ENCODE peak calls at places on chromosomes 13 and 19, in five cellular contexts. K is A549, A is uterus, S is IMR-90, F is GM12892. P is an unnamed sample.

GRCh38 chr13:26946675-26947342 is 186.2 kb upstream of the GPR12 start:
- DNase-seq in K (peak; percentile 50), F (no peak), S (peak; percentile 73), A (no peak), P (no peak)

GRCh38 chr19:46080561-46080960 is 39.8 kb upstream of the IGFL4 start:
- DNase-seq in A (peak; percentile 80), F (no peak), S (peak; percentile 92), K (no peak), P (no peak)

GRCh38 chr19:42528354-42529247 is at the start of gene CEACAM1:
- DNase-seq in K (no peak), F (peak; percentile 50), S (no peak), A (peak; percentile 21), P (no peak)

GRCh38 chr13:39956036-39956435 is 300.6 kb downstream of the COG6 start:
- DNase-seq in A (no peak), K (no peak), F (no peak), S (no peak), P (no peak)

GRCh38 chr19:14440049-14440448 is 6.9 kb downstream of the PKN1 start:
- DNase-seq in K (no peak), A (peak; percentile 31), F (peak; percentile 86), S (no peak), P (peak; percentile 78)

GRCh38 chr13:77623797-77624196 is 73.7 kb upstream of the SLAIN1 start:
- DNase-seq in A (no peak), S (no peak), F (no peak), K (no peak), P (no peak)

GRCh38 chr19:16605115-16605514 is 22.9 kb downstream of the MED26 start:
- DNase-seq in A (no peak), F (no peak), S (no peak), K (no peak), P (no peak)

GRCh38 chr13:40221460-40222201 is 444.8 kb downstream of the FOXO1 start:
- DNase-seq in S (no peak), K (no peak), F (no peak), A (peak; percentile 77), P (no peak)

GRCh38 chr13:111506621-111507020 is 186.2 kb downstream of the TEX29 start:
- DNase-seq in A (no peak), S (no peak), K (no peak), F (no peak), P (no peak)

GRCh38 chr13:114149774-114150740 is 17.6 kb upstream of the RASA3 start:
- DNase-seq in S (no peak), F (no peak), A (no peak), K (no peak), P (no peak)

GRCh38 chr19:34260771-34261173 is 6.4 kb downstream of the GARRE1 start:
- DNase-seq in F (no peak), S (peak; percentile 43), K (no peak), A (no peak), P (no peak)

GRCh38 chr13:46383383-46383782 is 3.7 kb downstream of the RUBCNL start:
- DNase-seq in A (no peak), F (no peak), K (no peak), S (no peak), P (no peak)

GRCh38 chr19:34731964-34732363 is 2.1 kb upstream of the ZNF181 start:
- DNase-seq in A (no peak), K (no peak), F (no peak), S (no peak), P (no peak)

GRCh38 chr13:113160983-113161382 is 2.5 kb downstream of the PROZ start:
- DNase-seq in A (no peak), F (no peak), S (no peak), K (no peak), P (no peak)

GRCh38 chr13:38147050-38147449 is 202.6 kb upstream of the UFM1 start:
- DNase-seq in K (no peak), S (no peak), A (no peak), F (no peak), P (no peak)

GRCh38 chr19:54448037-54448773 is 794 bp upstream of the LENG8 start:
- DNase-seq in A (peak; percentile 53), K (peak; percentile 71), F (no peak), S (peak; percentile 68), P (peak; percentile 84)

GRCh38 chr13:30334663-30335386 is 27.5 kb upstream of the KATNAL1 start:
- DNase-seq in K (peak; percentile 25), S (peak; percentile 4), A (no peak), F (no peak), P (no peak)

GRCh38 chr19:46605356-46605821 is 4.3 kb downstream of the CALM3 start:
- DNase-seq in S (no peak), A (no peak), K (no peak), F (no peak), P (peak; percentile 54)

GRCh38 chr13:78604782-78605611 is 1.6 kb upstream of the POU4F1 start:
- DNase-seq in A (no peak), K (peak; percentile 58), F (no peak), S (peak; percentile 8), P (no peak)

GRCh38 chr19:1076046-1076386 is 9.0 kb downstream of the ARHGAP45 start:
- DNase-seq in S (no peak), A (no peak), K (no peak), F (no peak), P (no peak)

GRCh38 chr13:52061587-52061986 is 37.1 kb downstream of the UTP14C start:
- DNase-seq in F (no peak), A (no peak), S (no peak), K (no peak), P (no peak)

GRCh38 chr13:51549593-51549992 is 34.7 kb upstream of the WDFY2 start:
- DNase-seq in F (no peak), K (no peak), A (no peak), S (no peak), P (no peak)

GRCh38 chr13:42894765-42895181 is 97.3 kb downstream of the EPSTI1 start:
- DNase-seq in K (no peak), A (no peak), F (no peak), S (peak; percentile 36), P (no peak)

GRCh38 chr13:96426160-96426559 is 336.3 kb downstream of the HS6ST3 start:
- DNase-seq in K (no peak), S (no peak), F (no peak), A (no peak), P (no peak)

GRCh38 chr13:88294368-88294767 is 623.2 kb downstream of the SLITRK5 start:
- DNase-seq in F (no peak), K (no peak), A (no peak), S (no peak), P (no peak)

GRCh38 chr13:74575729-74576125 is 441.5 kb upstream of the KLF12 start:
- DNase-seq in F (no peak), S (peak; percentile 33), A (peak; percentile 29), K (peak; percentile 5), P (peak; percentile 73)

GRCh38 chr19:991174-991931 is 7.2 kb downstream of the WDR18 start:
- DNase-seq in F (no peak), S (peak; percentile 46), K (no peak), A (no peak), P (no peak)

GRCh38 chr13:100115693-100116254 is 26.9 kb downstream of the PCCA start:
- DNase-seq in K (no peak), S (no peak), A (no peak), F (no peak), P (no peak)

GRCh38 chr13:98515804-98516465 is 61.0 kb downstream of the STK24 start:
- DNase-seq in F (no peak), K (no peak), S (no peak), A (no peak), P (no peak)
- TF ChIP-seq POLR2A in F (no peak), K (no peak), S (no peak), A (no peak), P (no peak)

GRCh38 chr19:41397086-41398041 is at the start of the genes BCKDHA and EXOSC5:
- DNase-seq in S (peak; percentile 100), K (peak; percentile 100), A (peak; percentile 100), F (peak; percentile 92), P (peak; percentile 100)
- TF ChIP-seq POLR2A in S (peak; percentile 43), K (peak; percentile 87), A (no peak), F (peak; percentile 64), P (peak; percentile 29)

GRCh38 chr19:48967346-48968178 is 2.5 kb downstream of the FTL start:
- DNase-seq in K (peak; percentile 60), A (no peak), S (peak; percentile 67), F (no peak), P (peak; percentile 77)

GRCh38 chr19:48968179-48968661 is 3.1 kb downstream of the FTL start:
- DNase-seq in F (no peak), A (no peak), K (peak; percentile 49), S (peak; percentile 49), P (no peak)

GRCh38 chr19:48965033-48965805 is at the start of gene FTL:
- DNase-seq in A (peak; percentile 98), F (peak; percentile 95), K (peak; percentile 99), S (peak; percentile 94), P (peak; percentile 99)

GRCh38 chr19:48965806-48966540 is 864 bp downstream of the FTL start:
- DNase-seq in K (peak; percentile 49), S (peak; percentile 76), A (peak; percentile 91), F (no peak), P (peak; percentile 94)

GRCh38 chr19:48966541-48967345 is 1.6 kb downstream of the FTL start:
- DNase-seq in S (no peak), K (no peak), F (no peak), A (no peak), P (no peak)
- TF ChIP-seq POLR2A in S (no peak), K (peak; percentile 27), F (no peak), A (no peak), P (no peak)

GRCh38 chr13:36251528-36251927 is 37.2 kb upstream of the SOHLH2 start:
- DNase-seq in A (no peak), S (no peak), K (no peak), F (no peak), P (no peak)
- TF ChIP-seq POLR2A in A (no peak), S (no peak), K (no peak), F (no peak), P (no peak)

P was measured in sigmoid colon.